ENCODE peak calls at places on chromosomes 6 and 20, in ten cellular contexts. Z is effector CD8-positive, alpha-beta T cell; Y is hepatocyte; S is B cell; F is AG20443; E is NCI-H1092 treated with DMSO at 0.1 percent for 48 hours; I is iris pigment epithelial cell; H is KG1; D is CD4-positive, CD25-positive, alpha-beta regulatory T cell; N is mesendoderm. C is an unnamed sample.
A peak's percentile ranks its signal among the peaks of the same experiment; 100 is the strongest.

GRCh38 chr6:130923350-130923749 is 96.1 kb downstream of the SMLR1 start:
- DNase-seq in H (no peak), I (no peak), S (no peak), Y (no peak), N (no peak), F (no peak), Z (no peak), E (no peak), D (no peak), C (no peak)

GRCh38 chr6:144757730-144758129 is 472.6 kb downstream of the UTRN start:
- DNase-seq in D (no peak), Z (no peak), N (no peak), H (no peak), Y (no peak), F (no peak), I (no peak), S (no peak), E (peak; percentile 65), C (no peak)

GRCh38 chr6:142446576-142446975 is 144.8 kb downstream of the ADGRG6 start:
- DNase-seq in D (no peak), Y (no peak), S (no peak), I (no peak), Z (no peak), F (no peak), E (no peak), N (no peak), H (no peak), C (no peak)

GRCh38 chr20:25259788-25260254 is 11.9 kb downstream of the PYGB start:
- DNase-seq in E (no peak), N (no peak), F (no peak), H (no peak), I (no peak), S (no peak), D (peak; percentile 33), Y (peak; percentile 49), Z (peak; percentile 16), C (no peak)

GRCh38 chr6:52416629-52417151 is 3.5 kb upstream of the EFHC1 start:
- DNase-seq in H (peak; percentile 69), Y (peak; percentile 67), E (peak; percentile 43), D (peak; percentile 84), N (peak; percentile 88), Z (no peak), S (peak; percentile 47), F (peak; percentile 59), I (peak; percentile 55), C (peak; percentile 79)

GRCh38 chr6:144265390-144265789 is 19.7 kb upstream of the UTRN start:
- DNase-seq in E (no peak), H (no peak), Y (peak; percentile 34), S (peak; percentile 64), N (peak; percentile 98), D (no peak), Z (no peak), F (peak; percentile 25), I (peak; percentile 89), C (no peak)

GRCh38 chr20:62368629-62369507 is 1.8 kb upstream of the LAMA5 start:
- DNase-seq in E (no peak), F (peak; percentile 71), H (no peak), D (no peak), I (no peak), N (peak; percentile 84), Y (peak; percentile 85), S (peak; percentile 71), Z (no peak), C (peak; percentile 46)

GRCh38 chr6:160000280-160000704 is 31.4 kb downstream of the IGF2R start:
- DNase-seq in Z (no peak), E (no peak), D (no peak), S (no peak), Y (no peak), F (no peak), N (no peak), H (no peak), I (no peak), C (no peak)

GRCh38 chr20:40197744-40198143 is 491.3 kb downstream of the MAFB start:
- DNase-seq in S (no peak), Y (no peak), I (no peak), D (no peak), E (no peak), H (no peak), F (peak; percentile 36), Z (no peak), N (peak; percentile 26), C (no peak)

GRCh38 chr6:109760208-109760607 is 69.1 kb downstream of the FIG4 start:
- DNase-seq in N (no peak), E (no peak), D (peak; percentile 20), I (peak; percentile 39), Z (no peak), S (no peak), H (no peak), F (no peak), Y (no peak), C (no peak)

GRCh38 chr6:153947817-153948447 is 91.1 kb upstream of the OPRM1 start:
- DNase-seq in Z (no peak), F (peak; percentile 11), Y (peak; percentile 60), H (no peak), I (peak; percentile 18), N (peak; percentile 72), D (peak; percentile 3), E (peak; percentile 15), S (no peak), C (peak; percentile 38)

GRCh38 chr20:2136275-2136674 is 34.6 kb downstream of the STK35 start:
- DNase-seq in S (no peak), Z (no peak), I (no peak), H (no peak), E (peak; percentile 15), N (no peak), D (no peak), F (no peak), Y (no peak), C (no peak)

GRCh38 chr20:62496525-62497218 is 20.9 kb upstream of the GATA5 start:
- DNase-seq in D (peak; percentile 29), I (no peak), H (no peak), E (peak; percentile 29), N (no peak), S (peak; percentile 79), Z (peak; percentile 8), Y (no peak), F (no peak), C (no peak)

GRCh38 chr6:158066161-158066781 is 84.6 kb downstream of the SYNJ2 start:
- DNase-seq in N (no peak), Z (no peak), I (no peak), F (no peak), S (no peak), D (no peak), E (no peak), H (no peak), Y (no peak), C (peak; percentile 70)

C was measured in cerebellar cortex.